ENCODE peak calls at places on chromosome 6, in eight cellular contexts. V is transverse colon, L is ovary, Q is testis, O is IMR-90, J is suprapubic skin, X is uterus, S is A549. W is an unnamed sample.

GRCh38 chr6:41560440-41561192 is 14.4 kb downstream of the FOXP4 start:
- DNase-seq in V (peak), L (peak), Q (peak), O (no peak), J (no peak), X (peak), S (no peak), W (peak)

GRCh38 chr6:141675957-141676356 is 456.8 kb upstream of the GJE1 start:
- DNase-seq in V (no peak), L (no peak), Q (no peak), O (peak), J (no peak), X (no peak), S (peak), W (no peak)

GRCh38 chr6:133551847-133552331 is 310.7 kb downstream of the EYA4 start:
- DNase-seq in V (peak), L (peak), Q (no peak), O (peak), J (no peak), X (peak), S (peak), W (peak)

GRCh38 chr6:98844244-98845161 is 10.1 kb downstream of the POU3F2 start:
- DNase-seq in V (no peak), L (no peak), Q (no peak), O (no peak), J (no peak), X (no peak), S (no peak), W (no peak)

GRCh38 chr6:106572436-106572835 is 56.9 kb downstream of the RTN4IP1 start:
- DNase-seq in V (no peak), L (no peak), Q (peak), O (no peak), J (no peak), X (no peak), S (no peak), W (peak)

GRCh38 chr6:18477301-18477941 is 90.3 kb downstream of the RNF144B start:
- DNase-seq in V (no peak), L (no peak), Q (no peak), O (peak), J (no peak), X (no peak), S (no peak), W (no peak)

GRCh38 chr6:39334039-39334438 is 11.5 kb upstream of the KCNK16 start:
- DNase-seq in V (no peak), L (no peak), Q (no peak), O (no peak), J (no peak), X (no peak), S (no peak), W (no peak)

GRCh38 chr6:13709698-13710551 is 1.7 kb downstream of the RANBP9 start:
- DNase-seq in V (no peak), L (no peak), Q (no peak), O (peak), J (no peak), X (no peak), S (no peak), W (no peak)

GRCh38 chr6:163712569-163712966 is 298.1 kb downstream of the QKI start:
- DNase-seq in V (no peak), L (no peak), Q (no peak), O (no peak), J (no peak), X (no peak), S (no peak), W (no peak)

GRCh38 chr6:98957440-98957839 is 9.7 kb upstream of the FBXL4 start:
- DNase-seq in V (peak), L (no peak), Q (no peak), O (peak), J (no peak), X (peak), S (no peak), W (no peak)

GRCh38 chr6:89782222-89782621 is 37.4 kb downstream of the MDN1 start:
- DNase-seq in V (no peak), L (no peak), Q (no peak), O (no peak), J (no peak), X (no peak), S (no peak), W (no peak)

GRCh38 chr6:160041608-160042007 is 72.7 kb downstream of the IGF2R start:
- DNase-seq in V (no peak), L (peak), Q (peak), O (peak), J (no peak), X (no peak), S (no peak), W (peak)

GRCh38 chr6:73830119-73830518 is 134.1 kb downstream of the CD109 start:
- DNase-seq in V (no peak), L (no peak), Q (no peak), O (no peak), J (no peak), X (no peak), S (no peak), W (no peak)

GRCh38 chr6:41702089-41702745 is 33.2 kb downstream of the TFEB start:
- DNase-seq in V (no peak), L (no peak), Q (no peak), O (no peak), J (no peak), X (no peak), S (no peak), W (no peak)

GRCh38 chr6:10398439-10399218 is 16.2 kb downstream of the TFAP2A start:
- DNase-seq in V (no peak), L (no peak), Q (no peak), O (no peak), J (no peak), X (no peak), S (no peak), W (no peak)

GRCh38 chr6:5989141-5989723 is 17.5 kb downstream of the NRN1 start:
- DNase-seq in V (no peak), L (no peak), Q (no peak), O (no peak), J (no peak), X (no peak), S (no peak), W (no peak)

GRCh38 chr6:41601248-41601549 is 37.1 kb upstream of the MDFI start:
- DNase-seq in V (no peak), L (no peak), Q (no peak), O (no peak), J (no peak), X (peak), S (no peak), W (no peak)

GRCh38 chr6:143589162-143589561 is 77.6 kb upstream of the FUCA2 start:
- DNase-seq in V (no peak), L (no peak), Q (no peak), O (no peak), J (no peak), X (no peak), S (no peak), W (no peak)

GRCh38 chr6:139201378-139201777 is 66.5 kb downstream of the HECA start:
- DNase-seq in V (no peak), L (no peak), Q (no peak), O (no peak), J (no peak), X (no peak), S (no peak), W (no peak)

GRCh38 chr6:14079971-14080370 is 37.6 kb upstream of the CD83 start:
- DNase-seq in V (no peak), L (no peak), Q (no peak), O (no peak), J (no peak), X (no peak), S (no peak), W (no peak)

GRCh38 chr6:11771473-11772048 is 7.0 kb downstream of the ADTRP start:
- DNase-seq in V (no peak), L (no peak), Q (no peak), O (peak), J (no peak), X (no peak), S (no peak), W (no peak)

GRCh38 chr6:29824144-29824543 is 3.5 kb upstream of the HLA-G start:
- DNase-seq in V (no peak), L (no peak), Q (no peak), O (no peak), J (no peak), X (no peak), S (no peak), W (no peak)

GRCh38 chr6:94902974-94903628 is 674.2 kb upstream of the MANEA start:
- DNase-seq in V (no peak), L (no peak), Q (no peak), O (no peak), J (no peak), X (no peak), S (peak), W (no peak)

GRCh38 chr6:33091957-33092356 is 16.2 kb downstream of the HLA-DPB1 start:
- DNase-seq in V (peak), L (no peak), Q (no peak), O (no peak), J (no peak), X (no peak), S (peak), W (peak)

GRCh38 chr6:33088258-33088930 is 12.6 kb downstream of the HLA-DPB1 start:
- DNase-seq in V (no peak), L (no peak), Q (no peak), O (no peak), J (no peak), X (no peak), S (no peak), W (no peak)

GRCh38 chr6:33085627-33086026 is 9.8 kb downstream of the HLA-DPB1 start:
- DNase-seq in V (no peak), L (no peak), Q (no peak), O (no peak), J (no peak), X (no peak), S (no peak), W (no peak)

GRCh38 chr6:33092385-33092784 is 16.6 kb downstream of the HLA-DPB1 start:
- DNase-seq in V (no peak), L (no peak), Q (no peak), O (no peak), J (no peak), X (no peak), S (no peak), W (no peak)

GRCh38 chr6:33088931-33089640 is 13.3 kb downstream of the HLA-DPB1 start:
- DNase-seq in V (no peak), L (no peak), Q (no peak), O (no peak), J (no peak), X (no peak), S (no peak), W (no peak)
- TF ChIP-seq POLR2A in V (no peak), L (no peak), Q (no peak), O (no peak), J (no peak), X (no peak), S (no peak), W (no peak)

GRCh38 chr6:69589626-69590025 is 207.2 kb downstream of the LMBRD1 start:
- DNase-seq in V (no peak), L (no peak), Q (no peak), O (no peak), J (no peak), X (no peak), S (no peak), W (no peak)

GRCh38 chr6:69594405-69594804 is 202.4 kb downstream of the LMBRD1 start:
- DNase-seq in V (no peak), L (no peak), Q (no peak), O (no peak), J (no peak), X (no peak), S (no peak), W (no peak)

DNA sequence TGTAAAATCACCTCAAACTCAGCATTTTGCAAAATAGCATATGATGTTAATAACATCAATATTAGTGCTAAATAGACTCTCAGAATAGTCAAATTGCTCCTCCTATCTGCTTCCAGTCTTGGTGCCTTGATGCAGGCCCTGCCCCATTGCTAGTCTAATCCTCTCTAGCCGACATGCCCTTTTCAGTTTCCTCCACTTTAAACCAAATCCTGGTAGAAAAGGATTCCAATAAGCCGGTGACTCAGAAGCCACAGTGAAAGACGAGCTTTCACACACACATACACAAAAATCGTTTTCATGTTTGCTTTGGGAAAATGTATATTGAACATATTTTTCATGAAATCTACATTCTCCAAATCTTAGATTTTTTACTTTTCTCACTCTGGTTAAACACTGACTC is 203.1 kb downstream of the LMBRD1 start:
- DNase-seq in V (no peak), L (no peak), Q (no peak), O (no peak), J (no peak), X (no peak), S (no peak), W (no peak)
- H3K27ac ChIP-seq in V (no peak), L (no peak), Q (no peak), O (no peak), J (no peak), X (no peak), S (no peak), W (no peak)

DNA sequence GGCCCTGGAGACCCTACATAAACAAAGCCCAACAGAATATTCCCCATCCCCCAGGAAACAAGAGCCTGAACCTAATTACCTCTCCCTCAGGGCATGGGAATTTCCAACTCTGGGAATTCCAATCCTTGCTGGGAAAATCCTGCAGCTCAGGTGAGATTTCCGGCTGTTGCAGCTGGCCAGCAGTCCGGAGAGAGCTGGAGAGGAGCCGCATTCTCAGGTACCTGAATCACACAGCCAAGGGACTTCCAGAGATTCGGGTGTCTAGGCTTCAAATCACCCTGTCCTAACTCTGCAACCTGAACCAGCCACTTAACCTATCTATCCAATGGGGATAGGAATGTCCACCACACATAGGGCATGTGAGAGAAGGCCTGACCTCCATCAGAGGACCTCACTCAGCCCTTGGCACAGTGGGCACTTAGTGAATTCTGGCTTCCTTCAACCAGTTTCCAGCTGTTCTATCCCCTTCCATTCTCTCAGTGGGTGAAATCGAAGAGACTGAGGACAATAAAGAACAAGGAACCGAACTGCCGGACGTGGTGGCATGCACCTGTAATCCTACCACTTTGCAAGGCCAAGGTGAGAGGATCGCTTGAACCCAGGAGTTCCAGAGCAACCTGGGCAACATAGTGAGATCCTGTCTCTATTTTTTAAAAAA is 3.2 kb downstream of the TNF start:
- DNase-seq in V (no peak), L (no peak), Q (no peak), O (no peak), J (no peak), X (no peak), S (no peak), W (peak)
- TF ChIP-seq POLR2A in V (no peak), L (no peak), Q (no peak), O (no peak), J (no peak), X (no peak), S (no peak), W (peak)

GRCh38 chr6:108596947-108597346 is 36.2 kb downstream of the FOXO3 start:
- DNase-seq in V (no peak), L (no peak), Q (no peak), O (no peak), J (no peak), X (no peak), S (no peak), W (no peak)
- H3K27ac ChIP-seq in V (peak), L (no peak), Q (no peak), O (no peak), J (no peak), X (peak), S (no peak), W (no peak)

GRCh38 chr6:27146706-27147507 is 100.6 kb upstream of the PRSS16 start:
- DNase-seq in V (peak), L (peak), Q (peak), O (peak), J (peak), X (peak), S (peak), W (peak)

GRCh38 chr6:27144740-27145079 is 102.8 kb upstream of the PRSS16 start:
- DNase-seq in V (no peak), L (no peak), Q (no peak), O (no peak), J (no peak), X (no peak), S (no peak), W (no peak)

GRCh38 chr6:27143474-27144026 is 104.0 kb upstream of the PRSS16 start:
- DNase-seq in V (no peak), L (no peak), Q (no peak), O (no peak), J (no peak), X (no peak), S (no peak), W (no peak)

GRCh38 chr6:27148404-27148795 is 99.1 kb upstream of the PRSS16 start:
- DNase-seq in V (no peak), L (no peak), Q (no peak), O (no peak), J (no peak), X (no peak), S (no peak), W (no peak)

GRCh38 chr6:27145731-27146455 is 101.6 kb upstream of the PRSS16 start:
- DNase-seq in V (peak), L (peak), Q (peak), O (peak), J (peak), X (peak), S (peak), W (peak)
- TF ChIP-seq POLR2A in V (peak), L (peak), Q (no peak), O (peak), J (no peak), X (peak), S (peak), W (no peak)

DNA sequence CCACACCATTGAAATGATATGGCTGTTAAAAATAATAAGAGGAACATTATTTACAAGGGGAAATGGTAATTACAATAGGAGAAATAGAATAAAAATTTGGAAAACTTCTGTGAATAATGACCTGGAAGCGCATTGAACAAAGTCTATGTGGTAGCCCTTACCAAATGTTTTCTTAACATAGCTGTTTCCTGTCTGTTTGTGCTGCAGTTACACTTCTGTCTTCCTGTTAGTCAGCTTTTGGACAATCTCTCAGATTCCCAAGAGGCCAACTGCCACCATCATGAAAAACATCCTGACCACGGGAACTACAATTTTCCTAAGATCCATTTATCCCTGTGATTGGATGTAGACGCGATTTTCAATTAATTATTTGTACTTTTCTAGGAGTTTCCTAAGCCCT is 754.4 kb upstream of the MARCKS start:
- DNase-seq in V (no peak), L (no peak), Q (no peak), O (peak), J (no peak), X (no peak), S (no peak), W (no peak)
- H3K27ac ChIP-seq in V (no peak), L (no peak), Q (no peak), O (no peak), J (no peak), X (no peak), S (no peak), W (no peak)

GRCh38 chr6:36117639-36118549 is 12.4 kb upstream of the MAPK13 start:
- DNase-seq in V (no peak), L (no peak), Q (no peak), O (no peak), J (no peak), X (no peak), S (no peak), W (no peak)

GRCh38 chr6:36120539-36120938 is 9.8 kb upstream of the MAPK13 start:
- DNase-seq in V (peak), L (no peak), Q (no peak), O (no peak), J (no peak), X (no peak), S (no peak), W (no peak)

GRCh38 chr6:36118550-36119107 is 11.7 kb upstream of the MAPK13 start:
- DNase-seq in V (peak), L (no peak), Q (no peak), O (no peak), J (no peak), X (no peak), S (no peak), W (no peak)

GRCh38 chr6:36119927-36120477 is 10.3 kb upstream of the MAPK13 start:
- DNase-seq in V (no peak), L (no peak), Q (no peak), O (no peak), J (no peak), X (no peak), S (no peak), W (no peak)

GRCh38 chr6:36119209-36119608 is 11.1 kb upstream of the MAPK13 start:
- DNase-seq in V (no peak), L (no peak), Q (no peak), O (no peak), J (no peak), X (no peak), S (no peak), W (no peak)
- TF ChIP-seq POLR2A in V (no peak), L (no peak), Q (no peak), O (no peak), J (no peak), X (no peak), S (no peak), W (no peak)

DNA sequence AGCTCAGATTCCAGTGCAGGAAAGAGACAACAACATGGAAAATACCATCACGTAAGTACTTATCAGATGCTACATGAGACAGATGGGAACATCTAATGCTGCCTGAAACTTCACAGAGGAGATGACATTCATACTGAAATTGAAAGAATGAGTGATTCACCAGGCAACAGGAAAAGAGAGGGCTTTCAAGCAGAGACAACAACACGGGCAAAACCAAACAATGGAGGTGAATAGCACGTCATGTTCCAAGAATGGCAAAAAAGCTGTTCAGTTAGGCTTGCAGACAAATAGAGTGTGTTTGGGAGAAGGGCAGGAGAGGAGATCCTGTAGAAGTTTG is 39.3 kb downstream of the GTF2H5 start:
- DNase-seq in V (no peak), L (no peak), Q (no peak), O (peak), J (no peak), X (no peak), S (no peak), W (no peak)
- H3K27ac ChIP-seq in V (no peak), L (no peak), Q (no peak), O (no peak), J (no peak), X (no peak), S (no peak), W (no peak)